ENCODE peak calls at places on chromosomes 12 and 14, in seven cellular contexts. U, Z, R, N, E, X and O are unnamed samples.

GRCh38 chr12:11856971-11857370 is 207.5 kb downstream of the ETV6 start:
- DNase-seq in U (no peak), N (no peak), R (no peak), X (no peak), Z (no peak), E (no peak), O (no peak)

GRCh38 chr12:111870216-111870615 is 28.2 kb downstream of the MAPKAPK5 start:
- DNase-seq in N (no peak), U (no peak), E (no peak), R (no peak), Z (no peak), X (no peak), O (no peak)

GRCh38 chr12:85798122-85798521 is 38.1 kb downstream of the RASSF9 start:
- DNase-seq in E (no peak), R (no peak), N (no peak), Z (no peak), X (no peak), U (no peak), O (no peak)

GRCh38 chr14:71687115-71687836 is 245.0 kb upstream of the RGS6 start:
- DNase-seq in R (no peak), X (no peak), U (no peak), E (no peak), Z (no peak), N (no peak), O (no peak)

GRCh38 chr12:127677537-127678131 is 589.3 kb upstream of the TMEM132C start:
- DNase-seq in U (peak; percentile 72), R (peak; percentile 88), N (peak; percentile 83), Z (peak; percentile 73), E (peak; percentile 56), X (peak; percentile 74), O (no peak)

GRCh38 chr14:90698379-90698869 is 117.8 kb downstream of the TTC7B start:
- DNase-seq in X (no peak), N (no peak), Z (no peak), U (peak; percentile 16), R (peak; percentile 77), E (peak; percentile 61), O (no peak)

GRCh38 chr12:28961948-28962384 is 187.1 kb upstream of the FAR2 start:
- DNase-seq in Z (no peak), X (no peak), N (no peak), E (no peak), R (peak; percentile 17), U (no peak), O (no peak)

GRCh38 chr14:104556256-104557021 is 23.1 kb upstream of the C14orf180 start:
- DNase-seq in U (no peak), N (no peak), R (no peak), E (no peak), Z (no peak), X (no peak), O (no peak)

GRCh38 chr12:68163546-68164210 is 4.1 kb upstream of the IFNG start:
- DNase-seq in E (no peak), R (no peak), N (no peak), X (no peak), Z (no peak), U (no peak), O (no peak)

GRCh38 chr14:21097616-21098133 is 780 bp downstream of the ZNF219 start:
- DNase-seq in Z (no peak), N (no peak), X (no peak), U (no peak), E (no peak), R (no peak), O (no peak)

GRCh38 chr12:50174971-50175715 is 8.0 kb upstream of the CERS5 start:
- DNase-seq in E (no peak), U (peak; percentile 65), R (peak; percentile 86), N (peak; percentile 80), X (no peak), Z (peak; percentile 23), O (peak; percentile 58)

GRCh38 chr12:58814036-58814435 is 106.3 kb downstream of the LRIG3 start:
- DNase-seq in X (no peak), E (no peak), R (no peak), Z (no peak), N (no peak), U (no peak), O (no peak)

GRCh38 chr14:101083564-101084435 is 180.3 kb upstream of the RTL1 start:
- DNase-seq in U (no peak), E (no peak), R (no peak), N (no peak), X (no peak), Z (no peak), O (peak; percentile 46)

GRCh38 chr12:15651381-15651780 is 137.8 kb downstream of the EPS8 start:
- DNase-seq in U (no peak), Z (no peak), X (no peak), E (no peak), N (no peak), R (no peak), O (no peak)

GRCh38 chr14:99757331-99758070 is 35.7 kb upstream of the EML1 start:
- DNase-seq in N (no peak), E (no peak), R (peak; percentile 95), Z (no peak), U (peak; percentile 99), X (peak; percentile 43), O (peak; percentile 66)

GRCh38 chr12:14364583-14365271 is 755 bp upstream of the ATF7IP start:
- DNase-seq in U (no peak), X (no peak), Z (no peak), R (no peak), N (no peak), E (no peak), O (no peak)

GRCh38 chr14:59283380-59283779 is 94.9 kb downstream of the DAAM1 start:
- DNase-seq in N (peak; percentile 15), X (no peak), Z (no peak), E (no peak), U (peak; percentile 64), R (peak; percentile 33), O (no peak)

GRCh38 chr12:89494411-89495231 is 30.0 kb downstream of the GALNT4 start:
- DNase-seq in N (no peak), E (no peak), R (no peak), X (no peak), U (peak; percentile 51), Z (no peak), O (no peak)

GRCh38 chr14:45610303-45610702 is 357.3 kb upstream of the MIS18BP1 start:
- DNase-seq in N (peak; percentile 2), E (no peak), X (no peak), Z (no peak), U (no peak), R (peak; percentile 26), O (no peak)

GRCh38 chr14:71242237-71242748 is 335.0 kb downstream of the PCNX1 start:
- DNase-seq in E (no peak), Z (no peak), R (peak; percentile 24), U (no peak), N (no peak), X (no peak), O (no peak)

GRCh38 chr14:104892517-104893434 is 27.7 kb downstream of the CEP170B start:
- DNase-seq in N (no peak), U (no peak), Z (no peak), E (no peak), X (no peak), R (no peak), O (no peak)

GRCh38 chr12:70664463-70664862 is 27.2 kb upstream of the PTPRB start:
- DNase-seq in R (peak; percentile 47), Z (no peak), X (no peak), E (peak; percentile 18), N (no peak), U (no peak), O (no peak)

GRCh38 chr12:128833418-128833817 is 9.7 kb upstream of the SLC15A4 start:
- DNase-seq in N (no peak), E (no peak), Z (no peak), U (no peak), X (no peak), R (no peak), O (no peak)

GRCh38 chr12:108214486-108214885 is 85.4 kb downstream of the WSCD2 start:
- DNase-seq in Z (peak; percentile 62), U (no peak), E (no peak), N (no peak), X (peak; percentile 31), R (peak; percentile 9), O (no peak)